ENCODE peak calls at places on chromosome 9, in six cellular contexts. J, U, S, F, Z and I are unnamed samples.

GRCh38 chr9:122228191-122228905 is 409 bp downstream of the LHX6 start:
- DNase-seq in J (no peak), U (no peak), S (no peak), F (no peak), Z (peak), I (peak)

GRCh38 chr9:129933709-129934586 is 98.7 kb downstream of the USP20 start:
- DNase-seq in J (no peak), U (peak), S (no peak), Z (no peak), F (no peak), I (no peak)

GRCh38 chr9:134488251-134488900 is 153.2 kb upstream of the COL5A1 start:
- DNase-seq in Z (no peak), U (no peak), F (no peak), S (no peak), J (no peak), I (no peak)

GRCh38 chr9:14075218-14075617 is 238.7 kb downstream of the NFIB start:
- DNase-seq in Z (no peak), S (no peak), U (no peak), J (no peak), F (peak), I (no peak)

GRCh38 chr9:10488937-10489336 is 123.9 kb downstream of the PTPRD start:
- DNase-seq in J (no peak), Z (no peak), F (no peak), U (no peak), S (no peak), I (no peak)

GRCh38 chr9:100584951-100585350 is 7.1 kb downstream of the CAVIN4 start:
- DNase-seq in J (no peak), Z (no peak), S (no peak), U (no peak), F (no peak), I (no peak)

GRCh38 chr9:120708526-120709224 is 5.6 kb downstream of the MEGF9 start:
- DNase-seq in S (no peak), F (no peak), J (no peak), U (peak), Z (no peak), I (no peak)

GRCh38 chr9:110089681-110090370 is 118.1 kb downstream of the C9orf152 start:
- DNase-seq in J (no peak), U (no peak), S (no peak), Z (no peak), F (no peak), I (no peak)

GRCh38 chr9:119961774-119962408 is 592.7 kb upstream of the BRINP1 start:
- DNase-seq in F (no peak), Z (peak), U (peak), J (peak), S (no peak), I (peak)

GRCh38 chr9:127233582-127234350 is 30.8 kb upstream of the GARNL3 start:
- DNase-seq in S (no peak), U (no peak), J (no peak), Z (no peak), F (no peak), I (no peak)

GRCh38 chr9:104912606-104913005 is 15.3 kb downstream of the ABCA1 start:
- DNase-seq in S (no peak), Z (no peak), J (no peak), U (no peak), F (no peak), I (no peak)

GRCh38 chr9:28212979-28213378 is 639.7 kb upstream of the C9orf72 start:
- DNase-seq in J (no peak), Z (no peak), U (peak), F (no peak), S (no peak), I (no peak)

GRCh38 chr9:123883634-123884033 is 46.3 kb downstream of the DENND1A start:
- DNase-seq in Z (no peak), U (peak), S (no peak), F (no peak), J (no peak), I (no peak)

GRCh38 chr9:123609844-123610243 is 253.8 kb downstream of the CRB2 start:
- DNase-seq in F (no peak), J (no peak), S (no peak), U (no peak), Z (no peak), I (no peak)

GRCh38 chr9:98034593-98035546 is 21.7 kb upstream of the NANS start:
- DNase-seq in S (peak), U (peak), Z (peak), F (peak), J (peak), I (peak)

GRCh38 chr9:5393497-5393896 is 44.2 kb downstream of the PLGRKT start:
- DNase-seq in S (no peak), F (no peak), Z (no peak), U (no peak), J (no peak), I (no peak)

GRCh38 chr9:117462926-117463325 is 48.1 kb upstream of the ASTN2 start:
- DNase-seq in S (no peak), U (no peak), J (no peak), Z (no peak), F (no peak), I (no peak)

GRCh38 chr9:78023003-78023741 is 8.4 kb downstream of the GNAQ start:
- DNase-seq in J (no peak), Z (no peak), U (peak), F (no peak), S (no peak), I (no peak)

GRCh38 chr9:31390352-31391025 is 994.0 kb upstream of the ACO1 start:
- DNase-seq in S (no peak), U (no peak), F (no peak), J (no peak), Z (no peak), I (no peak)

GRCh38 chr9:126626117-126627022 is 12.6 kb downstream of the LMX1B start:
- DNase-seq in U (no peak), S (no peak), F (no peak), Z (no peak), J (no peak), I (no peak)